ENCODE peak calls at places on chromosomes 5 and 9, in five cellular contexts. Z is K562, R is HepG2, A is HCT116, P is GM12878. O is an unnamed sample.

GRCh38 chr9:16267336-16268036 is 603.0 kb downstream of the BNC2 start:
- DNase-seq in Z (no peak), R (peak; percentile 53), A (no peak), P (no peak), O (peak; percentile 29)

GRCh38 chr5:118700510-118700909 is 287.8 kb downstream of the DTWD2 start:
- DNase-seq in Z (no peak), R (no peak), A (no peak), P (no peak), O (no peak)

GRCh38 chr9:108423493-108423892 is 432.3 kb downstream of the ACTL7B start:
- DNase-seq in Z (no peak), R (no peak), A (no peak), P (no peak), O (no peak)

GRCh38 chr9:33816327-33817252 is at the start of gene UBE2R2:
- DNase-seq in Z (peak; percentile 96), R (peak; percentile 81), A (peak; percentile 84), P (peak; percentile 85), O (peak; percentile 99)

GRCh38 chr9:69391946-69392345 is 66.9 kb downstream of the ENTREP1 start:
- DNase-seq in Z (no peak), R (no peak), A (no peak), P (no peak), O (no peak)

GRCh38 chr9:107694390-107694789 is 204.8 kb upstream of the KLF4 start:
- DNase-seq in Z (no peak), R (no peak), A (no peak), P (no peak), O (no peak)

GRCh38 chr5:37533851-37534250 is 154.7 kb downstream of the WDR70 start:
- DNase-seq in Z (no peak), R (no peak), A (peak; percentile 71), P (no peak), O (no peak)

GRCh38 chr9:87405677-87406544 is 91.8 kb upstream of the DAPK1 start:
- DNase-seq in Z (no peak), R (no peak), A (no peak), P (no peak), O (no peak)

GRCh38 chr5:55650391-55650790 is 61.7 kb downstream of the SLC38A9 start:
- DNase-seq in Z (no peak), R (no peak), A (no peak), P (no peak), O (no peak)

GRCh38 chr5:180208038-180208434 is 975 bp downstream of the RASGEF1C start:
- DNase-seq in Z (no peak), R (no peak), A (no peak), P (no peak), O (no peak)

GRCh38 chr9:2231831-2232230 is 216.7 kb downstream of the SMARCA2 start:
- DNase-seq in Z (no peak), R (no peak), A (no peak), P (no peak), O (no peak)

GRCh38 chr5:62742214-62742613 is 163.6 kb downstream of the LRRC70 start:
- DNase-seq in Z (no peak), R (peak; percentile 74), A (no peak), P (no peak), O (no peak)

GRCh38 chr5:167899490-167899889 is 392.0 kb upstream of the WWC1 start:
- DNase-seq in Z (no peak), R (no peak), A (no peak), P (no peak), O (no peak)

GRCh38 chr9:134623408-134624066 is 18.1 kb upstream of the COL5A1 start:
- DNase-seq in Z (no peak), R (no peak), A (no peak), P (no peak), O (no peak)

GRCh38 chr5:40401965-40402364 is 277.8 kb upstream of the PTGER4 start:
- DNase-seq in Z (no peak), R (no peak), A (no peak), P (no peak), O (no peak)

GRCh38 chr5:54785729-54786548 is 199.5 kb downstream of the ESM1 start:
- DNase-seq in Z (peak; percentile 70), R (no peak), A (no peak), P (peak; percentile 45), O (peak; percentile 29)

GRCh38 chr5:132489871-132490483 is 596 bp downstream of the IRF1 start:
- DNase-seq in Z (peak; percentile 74), R (no peak), A (no peak), P (no peak), O (peak; percentile 87)

GRCh38 chr5:14266686-14267085 is 123.5 kb downstream of the TRIO start:
- DNase-seq in Z (peak; percentile 62), R (no peak), A (no peak), P (no peak), O (no peak)

GRCh38 chr9:16333697-16334096 is 536.8 kb downstream of the BNC2 start:
- DNase-seq in Z (no peak), R (no peak), A (no peak), P (no peak), O (no peak)

GRCh38 chr5:161311141-161311708 is 235.3 kb downstream of the GABRB2 start:
- DNase-seq in Z (no peak), R (no peak), A (no peak), P (peak; percentile 78), O (no peak)

GRCh38 chr5:9363026-9363793 is 182.7 kb downstream of the SEMA5A start:
- DNase-seq in Z (no peak), R (no peak), A (no peak), P (peak; percentile 57), O (peak; percentile 11)

GRCh38 chr9:72268961-72269360 is 96.0 kb downstream of the ZFAND5 start:
- DNase-seq in Z (no peak), R (no peak), A (no peak), P (no peak), O (no peak)
- H2AFZ ChIP-seq in Z (no peak overlapping the region), R (no peak overlapping the region), A (no peak overlapping the region), P (no peak overlapping the region), O (no peak overlapping the region)

GRCh38 chr9:99083051-99083450 is 21.9 kb upstream of the TGFBR1 start:
- DNase-seq in Z (no peak), R (no peak), A (no peak), P (no peak), O (no peak)

GRCh38 chr9:99087462-99087861 is 17.5 kb upstream of the TGFBR1 start:
- DNase-seq in Z (no peak), R (no peak), A (no peak), P (no peak), O (no peak)

GRCh38 chr9:99090366-99091130 is 14.4 kb upstream of the TGFBR1 start:
- DNase-seq in Z (no peak), R (no peak), A (no peak), P (no peak), O (no peak)

GRCh38 chr9:99085949-99086948 is 18.7 kb upstream of the TGFBR1 start:
- DNase-seq in Z (no peak), R (no peak), A (no peak), P (no peak), O (no peak)
- TF ChIP-seq REST in Z (no peak), R (no peak), A (no peak), P (no peak), O (peak; percentile 8)

DNA sequence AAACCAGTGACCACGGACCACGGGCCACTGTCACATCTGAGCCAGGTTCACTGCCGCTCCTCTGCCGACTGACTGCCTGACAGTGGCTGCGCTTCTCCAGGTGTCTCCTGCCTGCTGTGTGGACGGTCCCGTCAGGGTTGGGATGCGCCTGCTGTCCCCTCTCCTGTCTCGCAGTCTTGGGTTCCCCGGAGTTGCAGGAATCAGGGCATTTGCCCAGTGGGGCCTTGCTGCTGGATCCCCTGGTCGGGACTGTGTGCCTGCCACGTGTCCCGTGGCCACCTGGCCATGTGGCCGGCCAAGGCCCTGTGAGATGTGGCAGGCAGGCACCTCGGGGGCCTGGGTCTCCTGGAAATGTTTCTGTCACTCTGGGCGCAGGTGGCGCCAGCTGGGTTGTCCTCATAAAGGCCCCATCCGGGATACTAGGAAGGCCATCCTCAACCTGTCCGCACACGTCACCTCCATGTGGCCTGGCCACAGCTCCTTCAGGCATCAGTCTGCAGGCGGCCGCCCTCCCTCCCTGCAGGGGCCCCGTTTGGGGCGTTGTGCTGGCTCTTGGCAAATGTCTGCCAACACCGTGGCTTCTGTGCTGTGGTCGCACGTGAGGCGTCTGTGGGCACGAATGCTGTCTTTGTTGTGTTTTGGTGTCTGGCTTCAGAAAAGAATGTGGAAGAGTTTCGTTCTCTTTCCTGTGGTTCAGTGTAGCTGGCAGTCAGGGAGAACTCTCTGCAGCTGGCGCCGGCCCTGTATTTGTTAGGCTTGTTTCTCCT is 6.4 kb upstream of the TOR4A start:
- DNase-seq in Z (no peak), R (no peak), A (no peak), P (no peak), O (no peak)
- TF ChIP-seq YY1 in Z (no peak), R (no peak), A (no peak), P (no peak), O (no peak)

DNA sequence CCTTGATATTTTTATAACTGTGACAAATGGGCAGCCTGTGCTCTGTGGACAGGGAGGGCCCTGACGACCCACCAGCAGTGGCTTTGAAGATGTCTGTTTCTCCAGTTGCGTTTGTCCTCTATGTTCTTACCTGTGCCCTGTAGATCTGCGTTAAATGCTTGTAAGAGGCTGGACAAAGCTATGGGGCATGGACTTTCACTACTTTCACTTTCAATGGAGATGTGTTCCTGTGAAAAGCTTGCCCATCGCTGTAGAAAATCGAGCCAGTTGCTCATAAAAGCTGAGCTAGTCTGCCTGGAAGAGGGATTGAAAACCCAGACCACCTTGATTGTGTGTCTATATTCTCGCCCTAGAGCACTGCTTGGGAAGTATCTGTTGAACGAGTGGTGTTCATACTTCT is 74.1 kb downstream of the PSAT1 start:
- DNase-seq in Z (no peak), R (no peak), A (no peak), P (no peak), O (no peak)
- H2AFZ ChIP-seq in Z (no peak overlapping the region), R (no peak overlapping the region), A (no peak overlapping the region), P (no peak overlapping the region), O (no peak overlapping the region)

DNA sequence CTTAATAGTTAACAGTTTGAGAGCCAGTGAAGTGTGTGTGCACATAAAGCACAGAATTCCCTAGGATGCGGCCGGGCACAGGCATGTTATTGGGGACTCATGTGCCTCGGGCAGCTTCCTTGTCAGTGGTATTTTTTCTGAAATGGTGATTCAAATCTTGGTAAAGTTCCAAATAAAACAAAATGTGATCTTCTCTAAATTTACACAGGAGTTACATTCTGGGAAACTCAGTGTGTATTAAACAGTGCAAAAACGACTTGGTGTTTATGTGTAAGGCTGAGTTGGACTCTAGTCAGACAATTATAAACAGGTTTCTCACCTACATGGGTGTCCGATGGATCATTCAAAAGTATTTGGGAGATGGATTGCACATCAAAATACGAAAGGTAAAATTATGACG is 48.9 kb downstream of the BOD1 start:
- DNase-seq in Z (no peak), R (no peak), A (no peak), P (no peak), O (no peak)
- TF ChIP-seq REST in Z (no peak), R (no peak), A (no peak), P (no peak), O (no peak)

GRCh38 chr5:126912607-126913006 is 117.8 kb downstream of the MARCHF3 start:
- DNase-seq in Z (no peak), R (no peak), A (no peak), P (no peak), O (peak; percentile 11)
- TF ChIP-seq YY1 in Z (no peak), R (no peak), A (no peak), P (no peak), O (no peak)

GRCh38 chr9:99253134-99253533 is 31.1 kb downstream of the SEC61B start:
- DNase-seq in Z (no peak), R (no peak), A (no peak), P (peak; percentile 68), O (no peak)
- H2AFZ ChIP-seq in Z (peak overlapping the region; percentile 67), R (no peak overlapping the region), A (no peak overlapping the region), P (peak overlapping the region; percentile 64), O (no peak overlapping the region)

O was measured in SK-N-SH.